ENCODE peak calls at places on chromosome 17, in ten cellular contexts. S, A, O, H, M, Q, K, R, W and B are unnamed samples.

GRCh38 chr17:59521465-59522126 is 43.8 kb upstream of the DHX40 start:
- DNase-seq in Q (peak; percentile 72), S (peak; percentile 86), R (no peak), H (peak; percentile 10), M (peak; percentile 75), K (peak; percentile 54), O (no peak), A (peak; percentile 57), W (peak; percentile 75), B (no peak)

GRCh38 chr17:40910441-40910841 is 25.4 kb upstream of the KRT20 start:
- DNase-seq in R (no peak), S (no peak), O (peak; percentile 64), Q (no peak), M (no peak), K (peak; percentile 77), A (no peak), W (peak; percentile 26), H (no peak), B (no peak)

GRCh38 chr17:39759204-39759603 is 21.5 kb downstream of the GRB7 start:
- DNase-seq in A (no peak), M (no peak), W (no peak), H (no peak), Q (no peak), O (no peak), K (no peak), S (no peak), R (no peak), B (no peak)

GRCh38 chr17:31256936-31257335 is 40.1 kb downstream of the OMG start:
- DNase-seq in Q (no peak), R (no peak), A (no peak), S (no peak), M (no peak), W (no peak), O (no peak), K (no peak), H (no peak), B (no peak)

GRCh38 chr17:8832711-8833352 is 33.7 kb upstream of the MFSD6L start:
- DNase-seq in O (no peak), W (no peak), K (no peak), S (peak; percentile 89), H (no peak), Q (no peak), A (no peak), M (peak; percentile 28), R (no peak), B (no peak)

GRCh38 chr17:72465191-72466024 is 344.6 kb downstream of the SOX9 start:
- DNase-seq in Q (peak; percentile 96), A (no peak), S (peak; percentile 14), O (peak; percentile 84), H (no peak), W (peak; percentile 100), M (peak; percentile 98), R (no peak), K (peak; percentile 87), B (no peak)

GRCh38 chr17:64418506-64419339 is 28.1 kb upstream of the PECAM1 start:
- DNase-seq in A (peak; percentile 81), R (no peak), Q (peak; percentile 61), S (peak; percentile 81), H (no peak), O (peak; percentile 14), K (peak; percentile 61), M (peak; percentile 75), W (peak; percentile 85), B (no peak)

GRCh38 chr17:63841350-63842172 is 924 bp downstream of the SMARCD2 start:
- DNase-seq in S (peak; percentile 65), A (peak; percentile 71), Q (no peak), H (no peak), O (no peak), K (peak; percentile 32), W (peak; percentile 61), R (no peak), M (no peak), B (no peak)

GRCh38 chr17:82858376-82859126 is 18.7 kb upstream of the ZNF750 start:
- DNase-seq in R (no peak), K (no peak), H (no peak), S (no peak), A (no peak), M (no peak), O (no peak), Q (no peak), W (no peak), B (no peak)

GRCh38 chr17:62064029-62064790 is 868 bp downstream of the MED13 start:
- DNase-seq in O (no peak), Q (peak; percentile 40), A (peak; percentile 19), R (peak; percentile 15), W (peak; percentile 66), K (peak; percentile 43), S (no peak), H (no peak), M (no peak), B (no peak)

GRCh38 chr17:34582901-34583245 is 3.5 kb downstream of the TMEM132E start:
- DNase-seq in O (no peak), M (no peak), A (peak; percentile 50), W (no peak), S (no peak), K (no peak), R (no peak), Q (no peak), H (no peak), B (no peak)